ENCODE peak calls at places on chromosomes 11 and 22, in six cellular contexts. One of them, this sample, is unnamed.

GRCh38 chr22:50691521-50691920 is 18.9 kb downstream of the SHANK3 start:
- DNase-seq in naive thymus-derived CD8-positive, alpha-beta T cell: no peak
- DNase-seq in frontal cortex: no peak
- DNase-seq in Right ventricle myocardium superior: no peak
- DNase-seq in T-helper 9 cell: no peak
- DNase-seq in midbrain: peak
- DNase-seq in this sample: no peak

GRCh38 chr11:32602657-32603410 is 19.2 kb downstream of the EIF3M start:
- DNase-seq in naive thymus-derived CD8-positive, alpha-beta T cell: no peak
- DNase-seq in frontal cortex: no peak
- DNase-seq in Right ventricle myocardium superior: no peak
- DNase-seq in T-helper 9 cell: no peak
- DNase-seq in midbrain: no peak
- DNase-seq in this sample: no peak

GRCh38 chr11:114180301-114181055 is 115.7 kb upstream of the NNMT start:
- DNase-seq in naive thymus-derived CD8-positive, alpha-beta T cell: peak
- DNase-seq in frontal cortex: no peak
- DNase-seq in Right ventricle myocardium superior: peak
- DNase-seq in T-helper 9 cell: no peak
- DNase-seq in midbrain: peak
- DNase-seq in this sample: no peak

GRCh38 chr22:45612451-45612901 is 59.2 kb upstream of the ATXN10 start:
- DNase-seq in naive thymus-derived CD8-positive, alpha-beta T cell: no peak
- DNase-seq in frontal cortex: no peak
- DNase-seq in Right ventricle myocardium superior: peak
- DNase-seq in T-helper 9 cell: peak
- DNase-seq in midbrain: no peak
- DNase-seq in this sample: peak

GRCh38 chr22:50246242-50247175 is 1.7 kb upstream of the TUBGCP6 start:
- DNase-seq in naive thymus-derived CD8-positive, alpha-beta T cell: no peak
- DNase-seq in frontal cortex: no peak
- DNase-seq in Right ventricle myocardium superior: no peak
- DNase-seq in T-helper 9 cell: no peak
- DNase-seq in midbrain: no peak
- DNase-seq in this sample: no peak

GRCh38 chr11:17077520-17078401 is at the start of gene RPS13:
- DNase-seq in naive thymus-derived CD8-positive, alpha-beta T cell: peak
- DNase-seq in frontal cortex: peak
- DNase-seq in Right ventricle myocardium superior: peak
- DNase-seq in T-helper 9 cell: peak
- DNase-seq in midbrain: peak
- DNase-seq in this sample: peak

GRCh38 chr22:20135846-20136602 is 4.4 kb downstream of the ZDHHC8 start:
- DNase-seq in naive thymus-derived CD8-positive, alpha-beta T cell: no peak
- DNase-seq in frontal cortex: no peak
- DNase-seq in Right ventricle myocardium superior: no peak
- DNase-seq in T-helper 9 cell: no peak
- DNase-seq in midbrain: no peak
- DNase-seq in this sample: no peak

GRCh38 chr22:46432164-46433068 is 96.9 kb downstream of the TRMU start:
- DNase-seq in naive thymus-derived CD8-positive, alpha-beta T cell: peak
- DNase-seq in frontal cortex: no peak
- DNase-seq in Right ventricle myocardium superior: no peak
- DNase-seq in T-helper 9 cell: no peak
- DNase-seq in midbrain: no peak
- DNase-seq in this sample: no peak